ENCODE peak calls at places on chromosomes 12 and 14, in four cellular contexts. B, D, E and T are unnamed samples.
A peak's percentile ranks its signal among the peaks of the same experiment; 100 is the strongest.

GRCh38 chr12:104165801-104166200 is 27.8 kb upstream of the NFYB start:
- DNase-seq in B (peak; percentile 70), D (no peak), E (no peak), T (no peak)

GRCh38 chr14:96145116-96145864 is 59.3 kb upstream of the BDKRB2 start:
- DNase-seq in B (peak; percentile 89), D (no peak), E (no peak), T (no peak)

GRCh38 chr12:1933342-1933992 is 15.0 kb upstream of the CACNA2D4 start:
- DNase-seq in B (peak; percentile 13), D (no peak), E (no peak), T (no peak)

GRCh38 chr12:117646595-117646994 is 285.2 kb upstream of the NOS1 start:
- DNase-seq in B (no peak), D (no peak), E (peak; percentile 11), T (no peak)

GRCh38 chr12:104360157-104360556 is 56.6 kb downstream of the EID3 start:
- DNase-seq in B (peak; percentile 86), D (no peak), E (no peak), T (no peak)

GRCh38 chr12:101939856-101940265 is 62.5 kb downstream of the DRAM1 start:
- DNase-seq in B (peak; percentile 94), D (no peak), E (peak; percentile 90), T (no peak)

GRCh38 chr12:105864316-105864715 is 274.4 kb downstream of the NUAK1 start:
- DNase-seq in B (no peak), D (no peak), E (no peak), T (no peak)

GRCh38 chr12:23887055-23887835 is 62.2 kb downstream of the SOX5 start:
- DNase-seq in B (peak; percentile 26), D (no peak), E (no peak), T (no peak)

GRCh38 chr14:26218858-26219257 is 379.0 kb downstream of the NOVA1 start:
- DNase-seq in B (no peak), D (no peak), E (no peak), T (no peak)

GRCh38 chr12:104219908-104220404 is 4.4 kb downstream of the TXNRD1 start:
- DNase-seq in B (peak; percentile 87), D (no peak), E (no peak), T (no peak)

GRCh38 chr14:91367173-91368171 is 50.1 kb downstream of the CCDC88C start:
- DNase-seq in B (no peak), D (peak; percentile 83), E (no peak), T (no peak)

GRCh38 chr12:88553941-88554658 is 26.2 kb downstream of the KITLG start:
- DNase-seq in B (peak; percentile 87), D (no peak), E (no peak), T (no peak)

GRCh38 chr12:51122844-51123243 is 39.4 kb upstream of the CSRNP2 start:
- DNase-seq in B (no peak), D (no peak), E (no peak), T (no peak)

GRCh38 chr14:100540926-100541620 is 46.1 kb downstream of the BEGAIN start:
- DNase-seq in B (no peak), D (no peak), E (no peak), T (no peak)

GRCh38 chr14:48125654-48126053 is 450.2 kb upstream of the MDGA2 start:
- DNase-seq in B (no peak), D (no peak), E (peak; percentile 58), T (no peak)

GRCh38 chr14:55103005-55103640 is 25.9 kb upstream of the LGALS3 start:
- DNase-seq in B (peak; percentile 96), D (peak; percentile 92), E (peak; percentile 84), T (peak; percentile 63)

GRCh38 chr12:90268574-90268973 is 559.9 kb upstream of the ATP2B1 start:
- DNase-seq in B (no peak), D (no peak), E (no peak), T (no peak)

GRCh38 chr14:93619176-93619793 is 169.0 kb downstream of the PRIMA1 start:
- DNase-seq in B (peak; percentile 57), D (no peak), E (peak; percentile 78), T (peak; percentile 41)
- TF ChIP-seq CTCF in B (peak; percentile 47), D (no peak), E (peak; percentile 78), T (peak; percentile 46)

GRCh38 chr14:99394602-99395001 is 86.1 kb downstream of the SETD3 start:
- DNase-seq in B (no peak), D (no peak), E (no peak), T (no peak)

GRCh38 chr14:99391671-99392070 is 89.0 kb downstream of the SETD3 start:
- DNase-seq in B (no peak), D (no peak), E (no peak), T (no peak)

GRCh38 chr14:99389171-99389826 is 91.4 kb downstream of the SETD3 start:
- DNase-seq in B (peak; percentile 8), D (no peak), E (peak; percentile 92), T (peak; percentile 57)

GRCh38 chr14:99395904-99396530 is 84.6 kb downstream of the SETD3 start:
- DNase-seq in B (no peak), D (no peak), E (no peak), T (no peak)

GRCh38 chr14:99393059-99393655 is 87.5 kb downstream of the SETD3 start:
- DNase-seq in B (peak; percentile 31), D (no peak), E (peak; percentile 81), T (no peak)
- TF ChIP-seq CTCF in B (peak; percentile 79), D (peak; percentile 10), E (peak; percentile 83), T (peak; percentile 51)

GRCh38 chr12:122159879-122160278 is 14.1 kb downstream of the IL31 start:
- DNase-seq in B (no peak), D (no peak), E (peak; percentile 40), T (no peak)
- TF ChIP-seq CTCF in B (no peak), D (no peak), E (peak; percentile 34), T (no peak)

DNA sequence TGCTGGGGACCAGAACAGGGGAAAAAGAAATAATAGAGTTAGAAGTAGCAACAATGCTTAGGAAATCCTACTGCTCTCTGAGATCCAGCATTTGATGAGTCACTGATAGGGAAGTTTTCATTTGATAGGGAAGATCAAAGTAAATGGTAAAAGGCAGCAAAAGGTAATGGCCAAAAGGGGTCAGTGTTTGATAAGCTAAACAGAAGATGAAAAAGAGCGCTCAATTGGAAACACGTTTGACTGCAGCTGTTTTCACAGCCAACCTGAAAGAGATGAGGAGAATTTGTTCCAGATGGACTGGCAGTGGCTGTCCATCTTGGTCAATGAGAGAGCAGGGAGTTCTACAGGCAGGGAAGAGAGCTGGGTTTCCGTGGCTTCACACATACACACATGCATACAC is 264.2 kb downstream of the TMEM132C start:
- DNase-seq in B (no peak), D (no peak), E (no peak), T (no peak)
- TF ChIP-seq CTCF in B (no peak), D (no peak), E (no peak), T (no peak)

DNA sequence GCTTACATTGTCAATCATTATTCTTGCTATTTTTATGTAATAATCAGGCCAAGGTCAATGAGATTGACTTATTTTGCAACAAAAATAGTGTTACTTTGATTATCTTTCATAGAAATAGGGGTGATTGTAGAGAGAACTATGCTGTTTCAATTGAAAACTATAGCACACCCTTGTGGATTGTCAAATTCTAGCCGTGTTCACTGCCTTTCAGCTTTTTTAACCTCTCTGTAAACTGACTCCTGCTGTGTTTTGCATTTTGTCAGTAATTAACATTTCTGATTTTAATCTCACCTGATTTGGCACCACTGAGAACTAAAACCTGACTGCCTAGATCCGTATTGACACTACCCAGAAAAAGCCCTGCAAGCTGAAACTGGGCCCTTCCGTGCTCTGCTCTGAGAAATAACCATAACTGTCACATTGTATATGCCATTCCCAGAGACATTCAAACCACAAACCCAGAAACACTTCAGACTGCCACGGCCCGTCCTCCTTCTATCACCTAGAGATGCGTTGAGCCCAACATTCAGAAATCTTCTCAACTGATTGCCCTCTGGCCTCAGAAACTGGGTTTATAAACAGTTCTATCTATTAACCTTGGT is 26.6 kb upstream of the ETV6 start:
- DNase-seq in B (no peak), D (no peak), E (peak; percentile 40), T (no peak)
- TF ChIP-seq CTCF in B (no peak), D (no peak), E (peak; percentile 37), T (no peak)

GRCh38 chr12:40105515-40106201 is at the start of gene SLC2A13:
- DNase-seq in B (peak; percentile 56), D (peak; percentile 69), E (peak; percentile 82), T (peak; percentile 72)

GRCh38 chr12:40106655-40107054 is 774 bp upstream of the SLC2A13 start:
- DNase-seq in B (peak; percentile 3), D (no peak), E (peak; percentile 23), T (no peak)

GRCh38 chr12:40106202-40106533 is 287 bp upstream of the SLC2A13 start:
- DNase-seq in B (no peak), D (no peak), E (no peak), T (no peak)

GRCh38 chr12:40107098-40107802 is 1.4 kb upstream of the SLC2A13 start:
- DNase-seq in B (peak; percentile 88), D (peak; percentile 93), E (peak; percentile 96), T (peak; percentile 95)

GRCh38 chr12:40107803-40108620 is 2.1 kb upstream of the SLC2A13 start:
- DNase-seq in B (no peak), D (no peak), E (no peak), T (no peak)
- TF ChIP-seq CTCF in B (no peak), D (no peak), E (no peak), T (peak; percentile 31)

DNA sequence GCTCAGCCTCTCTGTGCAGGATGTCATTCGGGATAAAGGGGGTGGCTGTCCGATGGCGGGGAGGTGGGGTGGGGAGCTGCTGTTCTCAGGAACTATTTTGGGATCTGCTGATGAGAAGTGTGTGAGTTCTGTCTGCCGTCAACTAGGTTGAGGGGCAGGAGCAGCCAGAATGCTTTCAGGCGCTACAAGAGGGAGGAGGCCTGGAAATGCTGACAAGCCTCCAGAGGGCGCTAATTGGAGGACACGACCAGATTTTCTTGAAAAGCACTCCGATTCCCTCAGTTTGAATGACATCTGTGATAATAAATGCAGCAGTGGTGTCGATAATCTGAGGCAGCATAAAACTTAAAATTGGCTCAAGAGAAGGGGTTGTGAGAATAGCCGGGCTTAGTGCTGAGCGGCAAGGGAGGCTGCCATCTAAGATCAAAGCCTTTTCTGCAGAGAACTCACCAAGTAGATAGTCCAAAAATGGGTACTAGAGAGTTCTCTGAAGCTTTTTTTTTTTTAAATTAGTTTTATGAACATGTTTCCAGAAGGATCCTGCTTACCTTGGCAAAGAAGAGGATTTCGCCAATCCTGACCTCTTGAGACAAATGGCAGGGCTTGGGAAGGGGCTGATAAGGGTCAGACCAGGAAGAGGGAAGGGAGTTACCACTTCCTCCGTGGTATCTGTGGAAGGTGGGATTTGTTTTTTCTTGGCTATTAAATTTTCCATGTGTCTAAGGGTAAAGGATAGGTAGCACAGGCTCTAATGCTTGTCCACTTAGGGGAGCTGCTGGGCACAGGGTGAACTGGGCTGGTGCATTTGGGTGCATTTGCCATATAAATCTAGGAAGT is 94.4 kb downstream of the CRACR2A start:
- DNase-seq in B (peak; percentile 43), D (no peak), E (peak; percentile 87), T (no peak)
- TF ChIP-seq CTCF in B (peak; percentile 57), D (no peak), E (peak; percentile 81), T (no peak)

GRCh38 chr12:98591209-98591608 is 2.3 kb upstream of the SLC25A3 start:
- DNase-seq in B (no peak), D (no peak), E (no peak), T (no peak)
- TF ChIP-seq CTCF in B (no peak), D (no peak), E (no peak), T (no peak)